ENCODE peak calls at places on chromosome X, in seven cellular contexts. D is sciatic nerve; U is mucosa of descending colon; C is CD8-positive, alpha-beta T cell; K is NCI-H1436; X is endothelial cell of umbilical vein; O is SW480. P is an unnamed sample.

GRCh38 chrX:103475381-103475780 is 43.9 kb downstream of the RAB40A start:
- DNase-seq in D (no peak), U (no peak), C (no peak), K (no peak), X (no peak), O (no peak), P (no peak)

GRCh38 chrX:25020391-25021131 is 4.8 kb upstream of the ARX start:
- DNase-seq in D (no peak), U (no peak), C (peak), K (no peak), X (no peak), O (peak), P (no peak)

GRCh38 chrX:1249101-1249887 is 19.3 kb upstream of the CSF2RA start:
- DNase-seq in D (peak), U (peak), C (peak), K (no peak), X (no peak), O (peak), P (peak)

GRCh38 chrX:46759645-46759974 is 692 bp upstream of the SLC9A7 start:
- DNase-seq in D (no peak), U (no peak), C (no peak), K (peak), X (no peak), O (no peak), P (peak)

GRCh38 chrX:84205276-84205675 is 17.3 kb upstream of the RPS6KA6 start:
- DNase-seq in D (no peak), U (no peak), C (no peak), K (no peak), X (no peak), O (no peak), P (no peak)

GRCh38 chrX:48938721-48939416 is 18.5 kb downstream of the OTUD5 start:
- DNase-seq in D (no peak), U (peak), C (peak), K (no peak), X (no peak), O (no peak), P (no peak)

GRCh38 chrX:145405012-145405411 is 157.7 kb downstream of the SPANXN1 start:
- DNase-seq in D (no peak), U (no peak), C (no peak), K (peak), X (peak), O (peak), P (peak)

GRCh38 chrX:15451913-15452312 is 41.2 kb downstream of the PIR start:
- DNase-seq in D (no peak), U (no peak), C (no peak), K (no peak), X (no peak), O (no peak), P (peak)

GRCh38 chrX:120791013-120791643 is 84.5 kb downstream of the CT47B1 start:
- DNase-seq in D (peak), U (no peak), C (no peak), K (no peak), X (peak), O (peak), P (peak)